ENCODE peak calls at places on chromosomes 7 and 10, in nine cellular contexts. Y is stimulated activated CD4-positive, alpha-beta T cell treated with anti-CD3 and anti-CD28 coated beads, Interleukin-2, amount 100 ng/mL, for 48 hours; B is effector CD4-positive, alpha-beta T cell; U is hippocampal formation; T is T47D; S is M059J; C is cardiac fibroblast; O is fibroblast of villous mesenchyme; K is kidney epithelial cell. L is an unnamed sample.

GRCh38 chr10:87767253-87767652 is 50.8 kb downstream of the ATAD1 start:
- DNase-seq in K (no peak), O (no peak), U (no peak), B (no peak), S (peak), T (no peak), Y (no peak), C (peak), L (no peak)

GRCh38 chr7:90933984-90934383 is 330.2 kb upstream of the FZD1 start:
- DNase-seq in K (no peak), O (no peak), C (no peak), B (no peak), Y (no peak), T (no peak), U (no peak), S (no peak), L (no peak)

GRCh38 chr10:34297551-34298370 is 517.3 kb downstream of the PARD3 start:
- DNase-seq in U (no peak), B (no peak), K (no peak), T (no peak), C (no peak), O (peak), S (no peak), Y (no peak), L (no peak)

GRCh38 chr10:72334832-72335393 is 19.8 kb downstream of the DNAJB12 start:
- DNase-seq in T (peak), S (peak), B (peak), C (peak), U (peak), K (peak), O (peak), Y (peak), L (peak)

GRCh38 chr7:114663502-114663901 is 248.9 kb downstream of the FOXP2 start:
- DNase-seq in B (no peak), S (no peak), O (peak), U (no peak), K (no peak), C (no peak), T (peak), Y (no peak), L (peak)

GRCh38 chr10:13206546-13207443 is 27.4 kb downstream of the UCMA start:
- DNase-seq in C (peak), Y (no peak), T (peak), U (no peak), S (no peak), K (no peak), O (peak), B (no peak), L (no peak)

GRCh38 chr10:48545462-48546145 is 59.3 kb downstream of the ARHGAP22 start:
- DNase-seq in U (no peak), T (no peak), C (no peak), S (no peak), O (no peak), Y (no peak), K (no peak), B (no peak), L (no peak)

GRCh38 chr10:124041684-124042445 is 51.5 kb downstream of the CHST15 start:
- DNase-seq in Y (no peak), C (peak), U (no peak), O (no peak), K (no peak), S (peak), T (no peak), B (no peak), L (no peak)

GRCh38 chr7:91565499-91566331 is 301.5 kb downstream of the FZD1 start:
- DNase-seq in S (peak), O (no peak), C (no peak), Y (no peak), B (no peak), K (no peak), U (no peak), T (peak), L (no peak)

GRCh38 chr7:159118220-159118595 is 26.5 kb downstream of the VIPR2 start:
- DNase-seq in S (no peak), O (no peak), B (no peak), T (no peak), K (no peak), Y (no peak), U (no peak), C (no peak), L (no peak)

GRCh38 chr7:32073533-32073932 is 3.3 kb upstream of the PDE1C start:
- DNase-seq in Y (no peak), B (no peak), U (no peak), S (peak), K (no peak), T (no peak), C (no peak), O (no peak), L (no peak)

GRCh38 chr10:26887611-26888215 is 27.0 kb upstream of the ABI1 start:
- DNase-seq in B (no peak), U (no peak), Y (no peak), K (no peak), S (peak), O (no peak), C (peak), T (no peak), L (no peak)

GRCh38 chr7:106959753-106960152 is 84.8 kb upstream of the PRKAR2B start:
- DNase-seq in T (no peak), K (no peak), B (no peak), C (no peak), S (no peak), U (no peak), Y (no peak), O (no peak), L (peak)

GRCh38 chr7:47198159-47198558 is 383.8 kb downstream of the TNS3 start:
- DNase-seq in S (no peak), C (peak), U (no peak), O (no peak), T (no peak), B (no peak), K (no peak), Y (no peak), L (no peak)

GRCh38 chr7:25032774-25033743 is 53.1 kb upstream of the OSBPL3 start:
- DNase-seq in U (no peak), C (no peak), S (peak), Y (no peak), B (no peak), K (no peak), T (no peak), O (no peak), L (no peak)

GRCh38 chr10:15167411-15168295 is 840 bp downstream of the NMT2 start:
- DNase-seq in S (peak), U (peak), K (no peak), O (peak), B (peak), Y (peak), T (peak), C (peak), L (no peak)

L was measured in NCI-H460.